ENCODE peak calls at places on chromosomes 6 and 20, in nine cellular contexts. B, G, S, T, V, X, I, M and R are unnamed samples.

GRCh38 chr6:24558516-24558915 is 63.7 kb downstream of the ALDH5A1 start:
- DNase-seq in T (no peak), S (no peak), M (no peak), I (no peak), B (no peak), X (no peak), G (no peak), V (no peak), R (no peak)

GRCh38 chr6:75291744-75292143 is 7.2 kb upstream of the TMEM30A start:
- DNase-seq in V (no peak), G (no peak), T (no peak), X (no peak), M (no peak), S (no peak), B (no peak), I (no peak), R (no peak)

GRCh38 chr6:170225852-170226417 is 64.9 kb downstream of the DLL1 start:
- DNase-seq in X (no peak), M (no peak), B (no peak), I (no peak), S (peak; percentile 68), T (no peak), G (no peak), V (no peak), R (no peak)

GRCh38 chr6:87756858-87757257 is 54.8 kb upstream of the AKIRIN2 start:
- DNase-seq in B (peak; percentile 87), T (peak; percentile 18), S (no peak), I (no peak), X (no peak), M (peak; percentile 97), V (no peak), G (peak; percentile 39), R (no peak)

GRCh38 chr6:161068296-161068695 is 76.7 kb downstream of the MAP3K4 start:
- DNase-seq in B (no peak), I (no peak), V (no peak), T (peak; percentile 56), G (no peak), S (no peak), M (no peak), X (no peak), R (no peak)

GRCh38 chr20:478010-478948 is 15.9 kb upstream of the TBC1D20 start:
- DNase-seq in I (no peak), G (no peak), V (no peak), S (no peak), M (no peak), X (no peak), B (peak; percentile 84), T (no peak), R (no peak)

GRCh38 chr6:145745861-145746260 is 10.5 kb upstream of the EPM2A start:
- DNase-seq in S (no peak), V (no peak), B (no peak), I (no peak), G (no peak), T (no peak), M (no peak), X (no peak), R (no peak)

GRCh38 chr6:25219147-25219546 is 60.0 kb upstream of the CARMIL1 start:
- DNase-seq in M (no peak), I (no peak), B (no peak), X (no peak), T (no peak), S (no peak), G (no peak), V (no peak), R (no peak)

GRCh38 chr20:7346562-7346961 is 579.1 kb downstream of the BMP2 start:
- DNase-seq in M (no peak), T (no peak), I (no peak), X (no peak), S (no peak), G (no peak), B (no peak), V (no peak), R (no peak)

GRCh38 chr20:33925867-33926266 is 67.8 kb upstream of the RALY start:
- DNase-seq in I (no peak), X (no peak), G (no peak), T (no peak), S (no peak), M (no peak), B (no peak), V (no peak), R (no peak)

GRCh38 chr6:144008501-144009245 is 614 bp upstream of the PLAGL1 start:
- DNase-seq in B (no peak), S (no peak), M (no peak), X (peak; percentile 23), G (peak; percentile 14), V (peak; percentile 49), T (peak; percentile 28), I (no peak), R (no peak)

GRCh38 chr20:19693508-19693907 is 64.5 kb upstream of the RIN2 start:
- DNase-seq in T (no peak), B (no peak), G (no peak), M (no peak), S (no peak), V (no peak), X (no peak), I (no peak), R (no peak)

GRCh38 chr20:19692100-19692499 is 66.0 kb upstream of the RIN2 start:
- DNase-seq in B (peak; percentile 23), T (no peak), I (no peak), V (no peak), G (no peak), X (no peak), S (no peak), M (no peak), R (no peak)

GRCh38 chr20:19692685-19693119 is 65.4 kb upstream of the RIN2 start:
- DNase-seq in S (peak; percentile 75), M (peak; percentile 7), B (peak; percentile 55), I (peak; percentile 61), X (peak; percentile 61), G (peak; percentile 63), V (peak; percentile 74), T (peak; percentile 48), R (no peak)

GRCh38 chr20:19690462-19690861 is 67.6 kb upstream of the RIN2 start:
- DNase-seq in T (no peak), B (peak; percentile 52), V (no peak), I (no peak), X (no peak), S (no peak), G (no peak), M (no peak), R (no peak)

GRCh38 chr20:19691125-19691524 is 66.9 kb upstream of the RIN2 start:
- DNase-seq in V (peak; percentile 65), T (no peak), X (no peak), M (no peak), G (no peak), B (no peak), I (no peak), S (no peak), R (no peak)
- H3K27ac ChIP-seq in V (no peak overlapping the region), T (no peak overlapping the region), X (no peak overlapping the region), M (no peak overlapping the region), G (no peak overlapping the region), B (peak overlapping the region; percentile 75), I (peak overlapping the region; percentile 35), S (peak overlapping the region; percentile 79), R (no peak overlapping the region)

GRCh38 chr6:6711832-6712231 is 123.3 kb downstream of the LY86 start:
- DNase-seq in I (no peak), T (no peak), B (no peak), G (no peak), V (no peak), X (no peak), M (peak; percentile 95), S (no peak), R (no peak)
- H3K27ac ChIP-seq in I (no peak overlapping the region), T (peak overlapping the region; percentile 17), B (no peak overlapping the region), G (peak overlapping the region; percentile 66), V (peak overlapping the region; percentile 31), X (no peak overlapping the region), M (peak overlapping the region; percentile 97), S (no peak overlapping the region), R (no peak overlapping the region)

GRCh38 chr6:1544603-1545002 is 65.1 kb upstream of the FOXC1 start:
- DNase-seq in B (no peak), I (no peak), T (no peak), M (no peak), S (no peak), V (no peak), G (no peak), X (no peak), R (no peak)
- H3K27ac ChIP-seq in B (no peak overlapping the region), I (no peak overlapping the region), T (no peak overlapping the region), M (no peak overlapping the region), S (no peak overlapping the region), V (no peak overlapping the region), G (no peak overlapping the region), X (no peak overlapping the region), R (no peak overlapping the region)

GRCh38 chr20:19777981-19778380 is 19.9 kb downstream of the RIN2 start:
- DNase-seq in T (no peak), I (no peak), B (no peak), V (no peak), S (no peak), G (no peak), X (no peak), M (no peak), R (no peak)
- H3K27ac ChIP-seq in T (no peak overlapping the region), I (peak overlapping the region; percentile 66), B (no peak overlapping the region), V (no peak overlapping the region), S (peak overlapping the region; percentile 32), G (peak overlapping the region; percentile 10), X (no peak overlapping the region), M (no peak overlapping the region), R (no peak overlapping the region)

DNA sequence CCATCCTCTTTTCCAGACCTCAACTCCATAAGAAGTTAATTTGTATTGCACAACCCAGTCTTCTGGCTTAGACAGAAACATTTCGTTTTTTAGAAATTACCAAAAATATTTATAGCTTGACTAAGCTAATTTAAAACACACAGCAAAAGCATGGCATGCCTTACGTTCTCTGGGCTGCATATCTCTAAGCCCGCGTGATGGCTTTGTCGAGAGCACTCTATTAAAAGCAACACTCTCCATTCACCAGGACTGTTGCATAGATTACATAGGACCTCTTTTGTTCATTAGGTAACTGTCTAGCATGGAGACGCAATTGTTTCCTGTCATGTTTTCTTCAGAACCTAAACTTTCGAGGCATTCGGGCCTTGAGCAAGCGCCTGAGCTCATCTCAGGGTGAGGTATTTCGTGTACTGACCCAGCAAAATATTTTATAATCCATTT is 104.5 kb downstream of the IBTK start:
- DNase-seq in M (no peak), B (no peak), S (no peak), T (no peak), X (no peak), I (no peak), G (no peak), V (no peak), R (no peak)
- H3K27ac ChIP-seq in M (no peak overlapping the region), B (peak overlapping the region; percentile 75), S (no peak overlapping the region), T (no peak overlapping the region), X (no peak overlapping the region), I (peak overlapping the region; percentile 90), G (no peak overlapping the region), V (no peak overlapping the region), R (no peak overlapping the region)

GRCh38 chr6:154252676-154253075 is 103.9 kb downstream of the IPCEF1 start:
- DNase-seq in T (no peak), I (no peak), V (no peak), M (peak; percentile 58), S (no peak), B (peak; percentile 49), X (no peak), G (no peak), R (no peak)

GRCh38 chr6:154257074-154257473 is 99.5 kb downstream of the IPCEF1 start:
- DNase-seq in M (peak; percentile 93), X (no peak), S (no peak), B (no peak), G (no peak), T (no peak), V (no peak), I (no peak), R (no peak)

GRCh38 chr6:154261688-154262397 is 94.8 kb downstream of the IPCEF1 start:
- DNase-seq in G (no peak), M (no peak), S (no peak), V (no peak), I (no peak), B (no peak), T (no peak), X (no peak), R (no peak)

GRCh38 chr6:154258064-154258757 is 98.4 kb downstream of the IPCEF1 start:
- DNase-seq in V (no peak), G (no peak), I (no peak), B (no peak), T (no peak), S (no peak), M (peak; percentile 85), X (no peak), R (no peak)
- H3K27ac ChIP-seq in V (no peak overlapping the region), G (no peak overlapping the region), I (no peak overlapping the region), B (no peak overlapping the region), T (no peak overlapping the region), S (no peak overlapping the region), M (peak overlapping the region; percentile 71), X (no peak overlapping the region), R (no peak overlapping the region)